ENCODE peak calls at places on chromosomes 5 and 9, in five cellular contexts. One of them, this sample, is unnamed.

GRCh38 chr9:76403352-76403751 is 9.1 kb upstream of the RFK start:
- DNase-seq in AG09319: peak
- DNase-seq in HFF-Myc: peak
- DNase-seq in brain microvascular endothelial cell: peak
- DNase-seq in PC-3: peak
- DNase-seq in this sample: peak

GRCh38 chr5:1784197-1785050 is 15.2 kb downstream of the MRPL36 start:
- DNase-seq in brain microvascular endothelial cell: no peak
- DNase-seq in HFF-Myc: no peak
- DNase-seq in PC-3: no peak
- DNase-seq in AG09319: no peak
- DNase-seq in this sample: no peak

GRCh38 chr9:93659837-93660177 is 83.4 kb downstream of the PHF2 start:
- DNase-seq in brain microvascular endothelial cell: no peak
- DNase-seq in AG09319: no peak
- DNase-seq in HFF-Myc: no peak
- DNase-seq in PC-3: no peak
- DNase-seq in this sample: no peak

GRCh38 chr9:125685167-125685566 is 21.8 kb downstream of the MAPKAP1 start:
- DNase-seq in PC-3: no peak
- DNase-seq in AG09319: no peak
- DNase-seq in brain microvascular endothelial cell: no peak
- DNase-seq in HFF-Myc: no peak
- DNase-seq in this sample: no peak

GRCh38 chr5:159990506-159990905 is 18.4 kb upstream of the TTC1 start:
- DNase-seq in PC-3: peak
- DNase-seq in AG09319: no peak
- DNase-seq in HFF-Myc: no peak
- DNase-seq in brain microvascular endothelial cell: no peak
- DNase-seq in this sample: no peak

GRCh38 chr9:18149457-18150011 is 324.4 kb upstream of the ADAMTSL1 start:
- DNase-seq in AG09319: no peak
- DNase-seq in PC-3: peak
- DNase-seq in brain microvascular endothelial cell: no peak
- DNase-seq in HFF-Myc: no peak
- DNase-seq in this sample: no peak

GRCh38 chr9:136599811-136600660 is 54.2 kb upstream of the NOTCH1 start:
- DNase-seq in AG09319: no peak
- DNase-seq in PC-3: no peak
- DNase-seq in brain microvascular endothelial cell: no peak
- DNase-seq in HFF-Myc: no peak
- DNase-seq in this sample: no peak

GRCh38 chr9:30478684-30479083 is 1905.8 kb upstream of the ACO1 start:
- DNase-seq in AG09319: no peak
- DNase-seq in brain microvascular endothelial cell: no peak
- DNase-seq in PC-3: no peak
- DNase-seq in HFF-Myc: no peak
- DNase-seq in this sample: no peak

GRCh38 chr5:139710370-139711066 is 62.4 kb downstream of the CXXC5 start:
- DNase-seq in HFF-Myc: no peak
- DNase-seq in brain microvascular endothelial cell: peak
- DNase-seq in AG09319: no peak
- DNase-seq in PC-3: no peak
- DNase-seq in this sample: no peak

GRCh38 chr9:84668204-84669007 is 1.1 kb upstream of the NTRK2 start:
- DNase-seq in brain microvascular endothelial cell: peak
- DNase-seq in PC-3: peak
- DNase-seq in HFF-Myc: peak
- DNase-seq in AG09319: peak
- DNase-seq in this sample: peak

GRCh38 chr9:88835038-88835466 is 156.2 kb upstream of the S1PR3 start:
- DNase-seq in brain microvascular endothelial cell: peak
- DNase-seq in AG09319: no peak
- DNase-seq in PC-3: peak
- DNase-seq in HFF-Myc: no peak
- DNase-seq in this sample: no peak

GRCh38 chr9:130406278-130406895 is 38.4 kb upstream of the ASS1 start:
- DNase-seq in HFF-Myc: no peak
- DNase-seq in PC-3: peak
- DNase-seq in AG09319: no peak
- DNase-seq in brain microvascular endothelial cell: no peak
- DNase-seq in this sample: no peak

GRCh38 chr9:137095664-137096517 is 9.1 kb downstream of the MAN1B1 start:
- DNase-seq in HFF-Myc: no peak
- DNase-seq in brain microvascular endothelial cell: no peak
- DNase-seq in AG09319: no peak
- DNase-seq in PC-3: no peak
- DNase-seq in this sample: no peak

GRCh38 chr5:173602423-173602822 is 14.0 kb downstream of the BOD1 start:
- DNase-seq in brain microvascular endothelial cell: peak
- DNase-seq in HFF-Myc: no peak
- DNase-seq in PC-3: no peak
- DNase-seq in AG09319: peak
- DNase-seq in this sample: no peak

GRCh38 chr5:151037561-151038291 is 17.3 kb downstream of the GPX3 start:
- DNase-seq in HFF-Myc: no peak
- DNase-seq in brain microvascular endothelial cell: peak
- DNase-seq in PC-3: no peak
- DNase-seq in AG09319: peak
- DNase-seq in this sample: no peak

GRCh38 chr5:102975040-102975439 is 144.9 kb downstream of the GIN1 start:
- DNase-seq in brain microvascular endothelial cell: no peak
- DNase-seq in PC-3: no peak
- DNase-seq in AG09319: no peak
- DNase-seq in HFF-Myc: no peak
- DNase-seq in this sample: no peak

GRCh38 chr9:38690574-38690973 is 29.4 kb downstream of the FAM240B start:
- DNase-seq in brain microvascular endothelial cell: no peak
- DNase-seq in PC-3: no peak
- DNase-seq in HFF-Myc: no peak
- DNase-seq in AG09319: no peak
- DNase-seq in this sample: no peak

GRCh38 chr9:111999319-111999718 is 102.7 kb downstream of the UGCG start:
- DNase-seq in brain microvascular endothelial cell: no peak
- DNase-seq in AG09319: no peak
- DNase-seq in HFF-Myc: no peak
- DNase-seq in PC-3: no peak
- DNase-seq in this sample: no peak

GRCh38 chr5:142255831-142256230 is 69.0 kb downstream of the SPRY4 start:
- DNase-seq in brain microvascular endothelial cell: no peak
- DNase-seq in PC-3: no peak
- DNase-seq in AG09319: no peak
- DNase-seq in HFF-Myc: no peak
- DNase-seq in this sample: no peak

GRCh38 chr5:111241696-111242095 is 17.5 kb downstream of the CAMK4 start:
- DNase-seq in HFF-Myc: no peak
- DNase-seq in PC-3: no peak
- DNase-seq in brain microvascular endothelial cell: no peak
- DNase-seq in AG09319: no peak
- DNase-seq in this sample: no peak

GRCh38 chr5:150619359-150620230 is 20.9 kb upstream of the SYNPO start:
- DNase-seq in brain microvascular endothelial cell: no peak
- DNase-seq in HFF-Myc: no peak
- DNase-seq in PC-3: no peak
- DNase-seq in AG09319: no peak
- DNase-seq in this sample: peak

GRCh38 chr9:134892221-134892620 is 11.6 kb downstream of the FCN2 start:
- DNase-seq in brain microvascular endothelial cell: no peak
- DNase-seq in AG09319: no peak
- DNase-seq in PC-3: no peak
- DNase-seq in HFF-Myc: no peak
- DNase-seq in this sample: no peak

GRCh38 chr9:12718482-12719026 is 25.4 kb downstream of the TYRP1 start:
- DNase-seq in HFF-Myc: no peak
- DNase-seq in PC-3: peak
- DNase-seq in brain microvascular endothelial cell: peak
- DNase-seq in AG09319: no peak
- DNase-seq in this sample: no peak

GRCh38 chr9:9998491-9999287 is 614.1 kb downstream of the PTPRD start:
- DNase-seq in HFF-Myc: no peak
- DNase-seq in PC-3: peak
- DNase-seq in brain microvascular endothelial cell: no peak
- DNase-seq in AG09319: no peak
- DNase-seq in this sample: no peak

GRCh38 chr9:3526903-3527652 is 1.3 kb upstream of the RFX3 start:
- DNase-seq in PC-3: peak
- DNase-seq in brain microvascular endothelial cell: peak
- DNase-seq in AG09319: no peak
- DNase-seq in HFF-Myc: no peak
- DNase-seq in this sample: no peak

GRCh38 chr9:130927995-130928900 is 10.8 kb downstream of the FIBCD1 start:
- DNase-seq in AG09319: no peak
- DNase-seq in brain microvascular endothelial cell: peak
- DNase-seq in HFF-Myc: no peak
- DNase-seq in PC-3: peak
- DNase-seq in this sample: no peak

GRCh38 chr5:60822285-60822556 is 21.8 kb downstream of the ELOVL7 start:
- DNase-seq in brain microvascular endothelial cell: no peak
- DNase-seq in PC-3: no peak
- DNase-seq in AG09319: no peak
- DNase-seq in HFF-Myc: no peak
- DNase-seq in this sample: no peak

GRCh38 chr9:72981433-72981832 is 28.6 kb upstream of the ALDH1A1 start:
- DNase-seq in brain microvascular endothelial cell: no peak
- DNase-seq in AG09319: no peak
- DNase-seq in HFF-Myc: no peak
- DNase-seq in PC-3: no peak
- DNase-seq in this sample: no peak

GRCh38 chr5:156326718-156327259 is at the start of gene SGCD:
- DNase-seq in AG09319: peak
- DNase-seq in brain microvascular endothelial cell: peak
- DNase-seq in HFF-Myc: peak
- DNase-seq in PC-3: no peak
- DNase-seq in this sample: peak

GRCh38 chr5:172696171-172696849 is 55.2 kb downstream of the NEURL1B start:
- DNase-seq in PC-3: no peak
- DNase-seq in AG09319: no peak
- DNase-seq in brain microvascular endothelial cell: no peak
- DNase-seq in HFF-Myc: no peak
- DNase-seq in this sample: no peak

GRCh38 chr9:38089387-38090165 is 20.5 kb upstream of the SHB start:
- DNase-seq in AG09319: no peak
- DNase-seq in PC-3: no peak
- DNase-seq in brain microvascular endothelial cell: no peak
- DNase-seq in HFF-Myc: no peak
- DNase-seq in this sample: no peak

GRCh38 chr5:80620206-80620605 is 34.2 kb upstream of the MSH3 start:
- DNase-seq in HFF-Myc: no peak
- DNase-seq in AG09319: no peak
- DNase-seq in brain microvascular endothelial cell: peak
- DNase-seq in PC-3: no peak
- DNase-seq in this sample: no peak

This sample was measured in BJ.